ENCODE peak calls at places on chromosomes 2 and 18, in four cellular contexts. One of them, this sample, is unnamed.

GRCh38 chr2:150370600-150370999 is 116.9 kb downstream of the RND3 start:
- DNase-seq in HepG2: no peak
- DNase-seq in WTC11: no peak
- DNase-seq in K562: no peak
- DNase-seq in this sample: no peak

GRCh38 chr2:234399451-234400246 is 97.2 kb downstream of the ARL4C start:
- DNase-seq in HepG2: no peak
- DNase-seq in WTC11: no peak
- DNase-seq in K562: no peak
- DNase-seq in this sample: no peak

GRCh38 chr2:140851258-140851657 is 1279.6 kb downstream of the LRP1B start:
- DNase-seq in HepG2: no peak
- DNase-seq in WTC11: no peak
- DNase-seq in K562: no peak
- DNase-seq in this sample: no peak

GRCh38 chr2:33250417-33251029 is 225.9 kb upstream of the RASGRP3 start:
- DNase-seq in HepG2: no peak
- DNase-seq in WTC11: peak; percentile 20
- DNase-seq in K562: no peak
- DNase-seq in this sample: no peak

GRCh38 chr2:237722616-237723015 is 76.0 kb upstream of the RBM44 start:
- DNase-seq in HepG2: no peak
- DNase-seq in WTC11: no peak
- DNase-seq in K562: no peak
- DNase-seq in this sample: no peak

GRCh38 chr18:9951022-9951859 is 37.4 kb downstream of the VAPA start:
- DNase-seq in HepG2: peak; percentile 59
- DNase-seq in WTC11: peak; percentile 35
- DNase-seq in K562: peak; percentile 56
- DNase-seq in this sample: no peak

GRCh38 chr2:196801986-196802385 is 2.5 kb upstream of the GTF3C3 start:
- DNase-seq in HepG2: no peak
- DNase-seq in WTC11: no peak
- DNase-seq in K562: no peak
- DNase-seq in this sample: no peak

GRCh38 chr2:63484481-63484880 is 103.8 kb downstream of the WDPCP start:
- DNase-seq in HepG2: no peak
- DNase-seq in WTC11: no peak
- DNase-seq in K562: no peak
- DNase-seq in this sample: no peak

GRCh38 chr2:61758991-61759390 is 94.9 kb downstream of the FAM161A start:
- DNase-seq in HepG2: no peak
- DNase-seq in WTC11: no peak
- DNase-seq in K562: no peak
- DNase-seq in this sample: no peak

GRCh38 chr18:5628512-5629255 is 84.9 kb upstream of the EPB41L3 start:
- DNase-seq in HepG2: no peak
- DNase-seq in WTC11: peak; percentile 64
- DNase-seq in K562: no peak
- DNase-seq in this sample: no peak

GRCh38 chr2:235199128-235199527 is 247.3 kb downstream of the SH3BP4 start:
- DNase-seq in HepG2: no peak
- DNase-seq in WTC11: no peak
- DNase-seq in K562: no peak
- DNase-seq in this sample: no peak

GRCh38 chr2:6025391-6025790 is 333.2 kb downstream of the SOX11 start:
- DNase-seq in HepG2: no peak
- DNase-seq in WTC11: no peak
- DNase-seq in K562: no peak
- DNase-seq in this sample: no peak

GRCh38 chr2:238864207-238865014 is 16.5 kb downstream of the TWIST2 start:
- DNase-seq in HepG2: peak; percentile 98
- DNase-seq in WTC11: peak; percentile 55
- DNase-seq in K562: peak; percentile 10
- DNase-seq in this sample: no peak

GRCh38 chr2:54176577-54176976 is 61.2 kb downstream of the ACYP2 start:
- DNase-seq in HepG2: peak; percentile 85
- DNase-seq in WTC11: peak; percentile 64
- DNase-seq in K562: peak; percentile 14
- DNase-seq in this sample: no peak

GRCh38 chr2:94869552-94870391 is 1.5 kb upstream of the TEKT4 start:
- DNase-seq in HepG2: no peak
- DNase-seq in WTC11: no peak
- DNase-seq in K562: no peak
- DNase-seq in this sample: no peak

GRCh38 chr2:147255812-147256211 is 589.0 kb upstream of the ACVR2A start:
- DNase-seq in HepG2: no peak
- DNase-seq in WTC11: no peak
- DNase-seq in K562: no peak
- DNase-seq in this sample: no peak

GRCh38 chr2:239002960-239003932 is 155.4 kb downstream of the TWIST2 start:
- DNase-seq in HepG2: no peak
- DNase-seq in WTC11: no peak
- DNase-seq in K562: no peak
- DNase-seq in this sample: no peak

GRCh38 chr2:134482766-134483340 is 229.0 kb downstream of the MGAT5 start:
- DNase-seq in HepG2: no peak
- DNase-seq in WTC11: no peak
- DNase-seq in K562: no peak
- DNase-seq in this sample: no peak

GRCh38 chr18:79791141-79791972 is 6.4 kb upstream of the KCNG2 start:
- DNase-seq in HepG2: peak; percentile 95
- DNase-seq in WTC11: no peak
- DNase-seq in K562: no peak
- DNase-seq in this sample: no peak

GRCh38 chr18:79792096-79792987 is 5.4 kb upstream of the KCNG2 start:
- DNase-seq in HepG2: no peak
- DNase-seq in WTC11: no peak
- DNase-seq in K562: no peak
- DNase-seq in this sample: no peak

GRCh38 chr18:79788096-79789085 is 9.3 kb upstream of the KCNG2 start:
- DNase-seq in HepG2: no peak
- DNase-seq in WTC11: peak; percentile 66
- DNase-seq in K562: no peak
- DNase-seq in this sample: no peak

GRCh38 chr18:79789091-79789891 is 8.4 kb upstream of the KCNG2 start:
- DNase-seq in HepG2: no peak
- DNase-seq in WTC11: no peak
- DNase-seq in K562: no peak
- DNase-seq in this sample: no peak

DNA sequence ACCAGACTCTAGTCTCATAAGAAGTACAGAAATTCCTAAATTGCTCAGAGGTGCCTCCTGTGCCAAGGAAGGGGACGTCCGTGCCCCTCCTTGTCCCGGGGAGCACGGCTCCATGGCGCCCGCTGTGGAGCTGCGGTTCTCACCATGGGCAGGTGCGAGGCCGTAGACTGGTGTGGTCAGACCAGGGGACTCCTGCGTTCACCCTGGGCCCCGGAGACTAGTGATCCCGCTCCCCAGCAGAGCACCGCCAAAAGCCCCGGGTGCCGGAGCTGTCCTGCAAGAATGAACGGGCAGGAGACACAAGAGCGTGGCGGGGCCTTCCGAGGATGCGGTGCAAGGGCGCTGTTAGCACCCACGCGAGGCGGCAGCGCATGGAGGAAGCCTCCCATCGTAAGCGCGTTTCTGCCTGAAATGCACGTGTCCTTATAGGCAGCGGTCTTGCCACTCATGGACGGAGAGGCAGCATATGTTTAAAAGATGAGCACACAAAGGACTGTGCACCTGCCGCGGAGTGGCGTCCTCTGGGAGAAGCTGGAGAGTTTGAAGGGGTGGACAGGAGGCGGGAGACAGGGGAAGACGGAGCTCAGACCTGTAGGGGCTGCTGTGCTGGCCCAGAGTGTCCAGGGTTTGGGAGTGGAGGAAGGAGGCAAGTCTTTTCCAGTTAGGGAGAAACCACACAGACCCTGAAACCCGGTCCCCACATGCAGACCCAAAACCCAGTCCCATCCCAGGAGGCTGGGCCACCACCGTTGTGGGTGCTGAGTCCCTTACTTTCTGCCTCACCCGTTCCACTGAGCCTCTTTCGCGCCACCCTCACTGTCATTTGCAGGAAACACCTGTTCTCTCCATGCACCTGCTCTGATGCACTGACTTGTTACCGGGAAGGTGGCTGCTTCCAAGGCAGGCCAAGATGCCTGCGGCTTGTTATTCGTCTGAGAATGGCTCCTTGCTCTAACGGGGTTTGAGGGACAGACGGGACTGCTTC is 7.5 kb upstream of the KCNG2 start:
- DNase-seq in HepG2: no peak
- DNase-seq in WTC11: no peak
- DNase-seq in K562: no peak
- DNase-seq in this sample: no peak
- TF ChIP-seq TCF7 in HepG2: no peak
- TF ChIP-seq TCF7 in WTC11: no peak
- TF ChIP-seq TCF7 in K562: no peak
- TF ChIP-seq TCF7 in this sample: no peak

DNA sequence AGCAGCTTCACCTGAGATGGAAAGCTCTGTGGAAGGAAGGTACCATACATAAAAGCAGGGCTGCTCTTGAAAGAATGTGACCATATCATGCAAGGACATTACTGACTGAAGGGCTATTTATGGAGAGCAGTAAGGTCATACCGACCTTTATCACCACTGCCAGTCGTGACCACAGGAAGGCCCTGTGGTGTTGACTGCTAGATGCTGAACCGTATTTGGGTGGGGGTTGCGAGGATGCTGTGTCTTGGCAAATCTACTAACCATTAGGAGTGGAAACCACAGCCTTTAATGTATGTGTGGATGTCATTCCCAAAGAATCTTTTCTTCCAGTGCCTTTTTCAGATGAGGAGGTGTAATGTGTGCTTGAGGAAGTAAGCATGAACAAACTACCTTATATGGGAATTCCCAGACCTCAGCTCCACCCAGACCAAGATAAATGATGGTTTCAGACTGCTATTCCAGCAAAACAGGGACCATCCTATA is 60.8 kb downstream of the LIMS1 start:
- DNase-seq in HepG2: peak; percentile 64
- DNase-seq in WTC11: no peak
- DNase-seq in K562: peak; percentile 91
- DNase-seq in this sample: no peak
- TF ChIP-seq TCF7 in HepG2: no peak
- TF ChIP-seq TCF7 in WTC11: no peak
- TF ChIP-seq TCF7 in K562: peak; percentile 89
- TF ChIP-seq TCF7 in this sample: no peak

GRCh38 chr2:119431976-119432881 is 575 bp downstream of the TMEM37 start:
- DNase-seq in HepG2: no peak
- DNase-seq in WTC11: peak; percentile 35
- DNase-seq in K562: no peak
- DNase-seq in this sample: no peak
- TF ChIP-seq TCF7 in HepG2: no peak
- TF ChIP-seq TCF7 in WTC11: no peak
- TF ChIP-seq TCF7 in K562: no peak
- TF ChIP-seq TCF7 in this sample: no peak

DNA sequence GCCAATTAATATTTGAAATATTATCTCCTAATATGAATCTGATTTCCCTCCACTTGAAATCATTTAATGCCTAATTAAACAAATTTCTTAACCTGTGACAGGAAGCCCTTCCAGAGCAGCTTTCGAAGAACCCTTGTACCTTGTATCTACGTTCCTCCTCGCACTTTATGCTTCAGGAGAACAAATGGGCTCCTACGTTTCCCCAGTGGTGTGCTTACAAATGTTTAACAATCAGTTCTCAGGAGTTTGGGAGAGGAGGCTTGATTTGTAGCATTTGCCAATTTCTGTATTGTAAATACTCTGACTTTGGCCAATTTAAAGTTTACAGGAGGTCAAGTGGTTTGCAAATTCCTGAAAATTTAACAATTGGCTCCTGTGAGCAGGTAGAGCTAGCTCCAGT is 327.8 kb downstream of the THSD7B start:
- DNase-seq in HepG2: no peak
- DNase-seq in WTC11: no peak
- DNase-seq in K562: no peak
- DNase-seq in this sample: no peak
- TF ChIP-seq TCF7 in HepG2: no peak
- TF ChIP-seq TCF7 in WTC11: no peak
- TF ChIP-seq TCF7 in K562: no peak
- TF ChIP-seq TCF7 in this sample: no peak

DNA sequence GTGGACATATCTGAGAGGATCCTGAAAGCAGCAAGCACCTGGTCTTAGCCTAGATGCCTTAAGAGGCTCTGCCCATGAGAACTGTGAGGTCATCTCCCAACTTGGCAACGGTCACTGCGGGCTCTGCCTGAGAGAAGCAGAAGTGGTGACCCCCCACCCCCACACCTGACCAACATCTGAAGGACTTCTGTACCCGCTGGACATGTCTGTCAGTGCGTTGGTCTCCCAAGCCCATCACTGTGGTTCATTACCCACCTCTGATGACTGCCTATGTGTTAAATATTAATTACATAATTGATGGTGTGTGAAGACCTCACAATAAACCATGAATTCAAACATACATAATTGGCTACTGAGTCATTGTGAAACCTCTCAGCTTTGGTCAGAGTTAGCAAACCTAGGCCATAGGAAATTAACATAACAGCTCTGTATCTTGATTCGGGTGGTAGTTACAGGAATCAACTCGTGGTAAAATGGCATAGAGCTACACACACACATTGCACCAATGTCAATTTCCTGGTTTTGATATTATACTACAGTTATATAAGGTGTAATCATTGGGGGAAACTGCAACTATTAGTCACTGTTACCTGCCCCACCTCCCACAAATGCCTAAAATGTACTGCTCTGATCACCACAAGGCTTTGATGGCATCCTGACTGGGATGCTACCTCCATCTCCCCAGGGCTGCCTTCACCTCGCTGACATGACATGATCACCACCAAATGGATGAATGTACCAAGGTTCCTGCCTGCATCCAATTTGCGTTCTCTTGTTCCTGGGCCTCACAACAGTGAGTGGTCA is 4.3 kb upstream of the GALNT1 start:
- DNase-seq in HepG2: no peak
- DNase-seq in WTC11: no peak
- DNase-seq in K562: no peak
- DNase-seq in this sample: peak; percentile 91
- TF ChIP-seq TCF7 in HepG2: no peak
- TF ChIP-seq TCF7 in WTC11: no peak
- TF ChIP-seq TCF7 in K562: no peak
- TF ChIP-seq TCF7 in this sample: no peak

GRCh38 chr2:152584301-152584700 is 133.0 kb downstream of the PRPF40A start:
- DNase-seq in HepG2: no peak
- DNase-seq in WTC11: no peak
- DNase-seq in K562: no peak
- DNase-seq in this sample: no peak
- TF ChIP-seq TCF7 in HepG2: no peak
- TF ChIP-seq TCF7 in WTC11: no peak
- TF ChIP-seq TCF7 in K562: no peak
- TF ChIP-seq TCF7 in this sample: no peak

GRCh38 chr2:186126181-186126580 is 359.9 kb upstream of the ZC3H15 start:
- DNase-seq in HepG2: no peak
- DNase-seq in WTC11: no peak
- DNase-seq in K562: no peak
- DNase-seq in this sample: no peak
- TF ChIP-seq TCF7 in HepG2: no peak
- TF ChIP-seq TCF7 in WTC11: no peak
- TF ChIP-seq TCF7 in K562: no peak
- TF ChIP-seq TCF7 in this sample: no peak

GRCh38 chr18:57150828-57151227 is 3.9 kb downstream of the BOD1L2 start:
- DNase-seq in HepG2: no peak
- DNase-seq in WTC11: peak; percentile 57
- DNase-seq in K562: peak; percentile 7
- DNase-seq in this sample: no peak
- TF ChIP-seq TCF7 in HepG2: no peak
- TF ChIP-seq TCF7 in WTC11: no peak
- TF ChIP-seq TCF7 in K562: no peak
- TF ChIP-seq TCF7 in this sample: no peak

GRCh38 chr2:174059178-174059874 is 94.2 kb upstream of the SP3 start:
- DNase-seq in HepG2: peak; percentile 27
- DNase-seq in WTC11: no peak
- DNase-seq in K562: peak; percentile 80
- DNase-seq in this sample: no peak
- TF ChIP-seq TCF7 in HepG2: no peak
- TF ChIP-seq TCF7 in WTC11: no peak
- TF ChIP-seq TCF7 in K562: no peak
- TF ChIP-seq TCF7 in this sample: no peak